ENCODE peak calls at places on chromosomes 11 and 22, in ten cellular contexts. Y, M, X, G, A, D, K, S, I and U are unnamed samples. For H3K9me3 and H3K36me3, the result is how much of the 10 kb centered on the place peaks cover.

GRCh38 chr11:8905528-8906165 is 5.3 kb upstream of the AKIP1 start:
- DNase-seq in M (peak), S (peak), X (no peak), G (no peak), K (no peak), D (no peak), A (no peak), Y (no peak), I (peak), U (no peak)

GRCh38 chr11:84720706-84721402 is 906.3 kb downstream of the DLG2 start:
- DNase-seq in I (peak), S (no peak), D (peak), M (no peak), X (no peak), A (peak), K (peak), Y (no peak), G (peak), U (peak)

GRCh38 chr11:128379587-128380279 is 207.6 kb downstream of the ETS1 start:
- DNase-seq in D (no peak), A (no peak), X (no peak), K (no peak), S (no peak), G (no peak), M (no peak), I (no peak), Y (no peak), U (no peak)

GRCh38 chr11:98734686-98735085 is 286.1 kb upstream of the CNTN5 start:
- DNase-seq in A (no peak), Y (no peak), M (no peak), S (no peak), G (no peak), K (no peak), D (no peak), I (no peak), X (no peak), U (no peak)

GRCh38 chr11:56103210-56103737 is at the start of gene OR8H2:
- DNase-seq in G (no peak), I (no peak), M (no peak), A (no peak), S (no peak), K (no peak), D (no peak), X (no peak), Y (no peak), U (no peak)

GRCh38 chr11:70210516-70210915 is 7.4 kb downstream of the FADD start:
- DNase-seq in X (no peak), D (no peak), M (no peak), A (no peak), S (no peak), Y (no peak), K (no peak), G (no peak), I (no peak), U (no peak)

GRCh38 chr22:35230839-35231584 is 26.3 kb upstream of the HMGXB4 start:
- DNase-seq in M (no peak), K (no peak), G (peak), A (no peak), X (no peak), I (no peak), S (no peak), D (no peak), Y (no peak), U (no peak)

GRCh38 chr11:47220401-47220821 is 5.6 kb downstream of the DDB2 start:
- DNase-seq in K (no peak), G (no peak), I (peak), A (no peak), Y (no peak), D (no peak), M (peak), S (peak), X (no peak), U (no peak)

GRCh38 chr22:22955866-22956535 is 68.4 kb downstream of the IGLL5 start:
- DNase-seq in S (peak), D (no peak), M (peak), I (peak), K (peak), X (peak), Y (peak), A (peak), G (peak), U (no peak)

GRCh38 chr11:127994736-127995135 is 592.6 kb downstream of the ETS1 start:
- DNase-seq in G (no peak), I (peak), K (no peak), D (no peak), M (no peak), A (no peak), S (peak), Y (no peak), X (no peak), U (no peak)

GRCh38 chr22:20290045-20290392 is 21.9 kb upstream of the RTN4R start:
- DNase-seq in I (no peak), K (no peak), M (no peak), X (no peak), G (no peak), A (no peak), D (no peak), S (no peak), Y (no peak), U (no peak)

GRCh38 chr11:71504526-71504925 is 22.5 kb upstream of the KRTAP5-7 start:
- DNase-seq in M (no peak), I (no peak), A (no peak), G (no peak), S (no peak), D (no peak), K (no peak), X (no peak), Y (no peak), U (no peak)

GRCh38 chr11:69509846-69510390 is 28.5 kb downstream of the LINC01488 start:
- DNase-seq in X (no peak), K (no peak), Y (no peak), S (no peak), A (no peak), I (no peak), G (no peak), M (no peak), D (peak), U (no peak)

GRCh38 chr11:10287766-10288165 is 6.3 kb downstream of the SBF2 start:
- DNase-seq in Y (no peak), A (no peak), D (no peak), G (no peak), I (no peak), X (no peak), K (no peak), M (no peak), S (no peak), U (no peak)

GRCh38 chr11:58905141-58905715 is 34.1 kb upstream of the GLYATL1 start:
- DNase-seq in I (peak), K (peak), G (no peak), M (peak), Y (no peak), X (no peak), S (peak), D (no peak), A (no peak), U (no peak)

GRCh38 chr22:28052818-28053217 is 133.8 kb upstream of the PITPNB start:
- DNase-seq in X (no peak), I (no peak), M (no peak), G (no peak), K (no peak), D (no peak), Y (no peak), S (no peak), A (no peak), U (no peak)
- H3K9me3 ChIP-seq in X (under half), I (under half), M (under half), G (under half), K (under half), D (under half), Y (under half), S (under half), A (under half), U (under half)

GRCh38 chr11:61327669-61328071 is 5.2 kb downstream of the DDB1 start:
- DNase-seq in M (no peak), Y (no peak), K (no peak), D (no peak), A (no peak), X (no peak), I (no peak), G (no peak), S (peak), U (no peak)
- H3K36me3 ChIP-seq in M (half or more), Y (under half), K (half or more), D (under half), A (under half), X (half or more), I (half or more), G (under half), S (half or more), U (under half)

DNA sequence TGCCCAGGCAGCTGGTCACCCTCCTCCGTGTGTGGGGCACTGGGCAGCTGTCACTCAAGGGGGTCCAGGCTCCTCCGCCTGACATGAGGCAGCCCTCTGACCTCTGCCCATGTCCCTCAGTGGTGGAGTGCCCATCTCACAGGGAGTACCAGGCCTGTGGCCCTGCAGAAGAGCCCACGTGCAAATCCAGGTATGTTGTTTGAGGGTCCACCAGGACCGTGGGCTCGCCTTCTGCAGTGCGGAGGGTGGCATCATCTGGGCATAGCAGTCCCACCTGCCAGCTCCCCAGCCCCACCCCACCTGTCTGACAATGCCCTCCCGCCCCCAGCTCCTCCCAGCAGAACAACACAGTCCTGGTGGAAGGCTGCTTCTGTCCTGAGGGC is 30.5 kb downstream of the MUC2 start:
- DNase-seq in I (no peak), K (no peak), S (no peak), X (no peak), M (no peak), Y (no peak), D (peak), A (no peak), G (no peak), U (peak)
- H3K9me3 ChIP-seq in I (under half), K (under half), S (under half), X (under half), M (under half), Y (under half), D (under half), A (under half), G (under half), U (under half)

GRCh38 chr22:31340765-31341247 is 5.3 kb downstream of the PATZ1 start:
- DNase-seq in X (no peak), S (no peak), I (no peak), M (no peak), K (no peak), D (no peak), Y (no peak), A (no peak), G (no peak), U (no peak)

GRCh38 chr22:31343235-31344191 is 2.6 kb downstream of the PATZ1 start:
- DNase-seq in A (peak), S (peak), K (peak), Y (no peak), X (no peak), G (peak), I (peak), M (peak), D (no peak), U (peak)

GRCh38 chr22:31340360-31340759 is 5.8 kb downstream of the PATZ1 start:
- DNase-seq in G (no peak), X (no peak), M (no peak), Y (no peak), A (no peak), I (no peak), D (peak), K (no peak), S (no peak), U (no peak)

GRCh38 chr22:31342389-31343125 is 3.6 kb downstream of the PATZ1 start:
- DNase-seq in X (no peak), M (no peak), G (no peak), I (no peak), K (no peak), D (no peak), A (no peak), S (no peak), Y (no peak), U (no peak)

DNA sequence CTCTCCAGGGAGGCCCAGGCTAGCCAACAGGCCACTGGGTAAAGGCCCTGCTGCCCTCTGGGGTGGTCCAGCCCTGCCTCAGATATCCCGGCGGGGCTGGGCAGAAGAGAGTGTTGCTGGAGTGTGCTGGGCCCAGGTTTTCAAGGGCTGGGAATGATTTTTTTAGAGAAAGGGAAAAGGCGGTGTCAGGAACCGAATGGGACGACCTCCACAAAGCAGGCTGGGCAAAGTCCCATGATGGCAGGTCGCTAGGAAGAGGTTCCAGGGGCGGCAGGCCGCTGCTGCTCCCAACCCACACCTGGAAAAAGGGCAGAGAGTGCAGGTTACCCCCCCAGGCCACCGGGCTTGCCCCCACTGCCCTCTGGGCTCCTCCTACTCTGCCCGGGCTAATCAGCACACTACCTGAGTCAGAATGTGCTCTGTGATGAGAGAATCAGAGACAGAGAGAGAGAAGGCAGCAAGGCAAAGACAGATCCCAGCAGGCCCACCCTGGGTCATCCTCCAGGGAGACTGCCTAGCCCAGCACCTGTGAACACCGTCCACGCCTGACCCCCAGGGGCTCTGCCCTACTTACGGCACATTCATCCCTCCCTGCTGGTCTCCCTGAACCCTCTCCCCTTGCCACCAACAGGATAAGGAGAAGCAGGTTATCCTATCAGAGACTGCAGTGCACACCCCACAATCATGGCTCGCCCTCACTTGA is 4.6 kb downstream of the PATZ1 start:
- DNase-seq in Y (no peak), M (no peak), X (no peak), K (no peak), S (no peak), D (no peak), G (no peak), A (no peak), I (no peak), U (no peak)
- H3K36me3 ChIP-seq in Y (under half), M (under half), X (half or more), K (half or more), S (half or more), D (under half), G (under half), A (under half), I (under half), U (under half)